ENCODE peak calls at places on chromosomes 13 and 19, in nine cellular contexts. O, F, V, C, K, S, T, J and A are unnamed samples.
A peak's percentile ranks its signal among the peaks of the same experiment; 100 is the strongest.

GRCh38 chr19:35363001-35363590 is 4.8 kb downstream of the FFAR3 start:
- DNase-seq in V (no peak), T (no peak), F (no peak), J (no peak), C (no peak), S (no peak), K (no peak), O (no peak), A (no peak)

GRCh38 chr19:54674021-54674617 is 11.3 kb downstream of the LILRB4 start:
- DNase-seq in O (no peak), J (no peak), F (no peak), C (peak; percentile 57), T (no peak), V (no peak), K (peak; percentile 30), S (no peak), A (no peak)

GRCh38 chr13:66001136-66001535 is 1229.0 kb downstream of the PCDH9 start:
- DNase-seq in K (no peak), O (no peak), V (no peak), S (no peak), F (no peak), J (no peak), C (no peak), T (no peak), A (no peak)

GRCh38 chr13:45542878-45543277 is 72.7 kb downstream of the ERICH6B start:
- DNase-seq in V (no peak), F (no peak), S (no peak), T (no peak), C (no peak), K (no peak), O (no peak), J (no peak), A (no peak)

GRCh38 chr19:55300821-55301458 is 17.1 kb downstream of the BRSK1 start:
- DNase-seq in T (no peak), K (no peak), F (no peak), O (no peak), J (no peak), S (no peak), V (no peak), C (no peak), A (no peak)

GRCh38 chr13:35388456-35388855 is 88.0 kb downstream of the MAB21L1 start:
- DNase-seq in C (no peak), J (no peak), T (no peak), S (no peak), F (no peak), O (no peak), V (no peak), K (no peak), A (peak; percentile 9)

GRCh38 chr19:4089400-4089908 is 22.8 kb upstream of the ZBTB7A start:
- DNase-seq in S (no peak), F (no peak), J (no peak), K (no peak), T (no peak), V (peak; percentile 52), O (peak; percentile 49), C (no peak), A (no peak)

GRCh38 chr13:95403349-95404140 is 102.3 kb upstream of the ABCC4 start:
- DNase-seq in O (no peak), F (no peak), T (no peak), V (no peak), J (no peak), S (no peak), K (no peak), C (no peak), A (no peak)

GRCh38 chr19:6204212-6204611 is 68.7 kb downstream of the ACSBG2 start:
- DNase-seq in V (no peak), T (no peak), K (no peak), F (no peak), C (no peak), S (no peak), J (no peak), O (no peak), A (no peak)

GRCh38 chr13:90414691-90415596 is 932.5 kb upstream of the MIR17HG start:
- DNase-seq in O (no peak), T (no peak), V (no peak), C (no peak), S (no peak), F (no peak), K (peak; percentile 31), J (peak; percentile 81), A (peak; percentile 17)

GRCh38 chr13:110341445-110342247 is 34.6 kb downstream of the COL4A2 start:
- DNase-seq in J (peak; percentile 92), T (peak; percentile 51), V (no peak), O (no peak), S (no peak), K (no peak), C (no peak), F (peak; percentile 52), A (no peak)